ENCODE peak calls at places on chromosome 14, in four cellular contexts. E is cardiac fibroblast, S is WTC11, R is A172. D is an unnamed sample.

GRCh38 chr14:99575043-99576023 is 28.7 kb downstream of the CCDC85C start:
- DNase-seq in R (peak), S (no peak), E (no peak), D (peak)

GRCh38 chr14:69685716-69686115 is 74.3 kb downstream of the SUSD6 start:
- DNase-seq in S (no peak), R (no peak), E (peak), D (no peak)

GRCh38 chr14:23054000-23054811 is 3.1 kb downstream of the CDH24 start:
- DNase-seq in S (peak), E (peak), R (no peak), D (no peak)

GRCh38 chr14:53695692-53696091 is 260.9 kb downstream of the BMP4 start:
- DNase-seq in E (no peak), R (no peak), S (no peak), D (no peak)

GRCh38 chr14:92969470-92970232 is 46.7 kb downstream of the CHGA start:
- DNase-seq in R (no peak), S (no peak), E (no peak), D (no peak)

GRCh38 chr14:68790656-68791077 is 2.2 kb downstream of the ZFP36L1 start:
- DNase-seq in R (peak), S (no peak), E (no peak), D (no peak)

GRCh38 chr14:62759796-62760195 is 285.5 kb downstream of the KCNH5 start:
- DNase-seq in R (no peak), S (peak), E (no peak), D (no peak)

GRCh38 chr14:82636426-82636825 is 1102.8 kb upstream of the SEL1L start:
- DNase-seq in S (no peak), E (no peak), R (no peak), D (no peak)

GRCh38 chr14:74085047-74085637 is 386 bp downstream of the LIN52 start:
- DNase-seq in S (peak), E (peak), R (peak), D (peak)

GRCh38 chr14:101001311-101002069 is 98.0 kb upstream of the RTL1 start:
- DNase-seq in R (no peak), E (peak), S (no peak), D (peak)

GRCh38 chr14:97788364-97788763 is 991.2 kb downstream of the VRK1 start:
- DNase-seq in S (no peak), E (no peak), R (no peak), D (no peak)

GRCh38 chr14:68127166-68127565 is 307.6 kb downstream of the RAD51B start:
- DNase-seq in S (no peak), E (no peak), R (no peak), D (no peak)

D was measured in RPMI7951.